ENCODE peak calls at places on chromosomes 16 and 17, in four cellular contexts. R, E, M and U are unnamed samples.

GRCh38 chr16:87583453-87584131 is 18.7 kb upstream of the JPH3 start:
- DNase-seq in E (peak; percentile 65), M (no peak), R (no peak), U (no peak)

GRCh38 chr16:84844049-84844350 is 24.2 kb downstream of the CRISPLD2 start:
- DNase-seq in R (no peak), E (no peak), M (no peak), U (no peak)

GRCh38 chr17:70775667-70776066 is 606.3 kb downstream of the KCNJ2 start:
- DNase-seq in E (no peak), R (no peak), M (no peak), U (no peak)

GRCh38 chr17:37642706-37643105 is 540 bp downstream of the DDX52 start:
- DNase-seq in E (peak; percentile 31), M (no peak), R (no peak), U (peak; percentile 9)

GRCh38 chr17:6070895-6071511 is 824 bp downstream of the WSCD1 start:
- DNase-seq in M (no peak), E (no peak), R (peak; percentile 55), U (peak; percentile 27)

GRCh38 chr16:87435399-87436224 is 43.5 kb downstream of the MAP1LC3B start:
- DNase-seq in R (no peak), M (no peak), E (peak; percentile 97), U (no peak)

GRCh38 chr16:84572096-84572495 is 45.8 kb downstream of the COTL1 start:
- DNase-seq in M (no peak), E (no peak), R (no peak), U (no peak)

GRCh38 chr16:12178251-12178990 is 201.9 kb downstream of the SNX29 start:
- DNase-seq in R (no peak), M (no peak), E (peak; percentile 83), U (no peak)

GRCh38 chr17:65163990-65164495 is 26.9 kb downstream of the RGS9 start:
- DNase-seq in M (peak; percentile 47), R (no peak), E (peak; percentile 90), U (peak; percentile 59)

GRCh38 chr16:14097182-14097951 is 26.2 kb downstream of the MRTFB start:
- DNase-seq in R (no peak), E (no peak), M (no peak), U (no peak)

GRCh38 chr16:82133798-82134197 is 36.2 kb downstream of the MPHOSPH6 start:
- DNase-seq in E (no peak), R (no peak), M (no peak), U (no peak)

GRCh38 chr17:29585080-29585751 is 4.2 kb downstream of the GIT1 start:
- DNase-seq in R (no peak), M (no peak), E (no peak), U (no peak)

GRCh38 chr17:76682306-76682705 is 28.5 kb downstream of the MXRA7 start:
- DNase-seq in R (no peak), M (no peak), E (no peak), U (no peak)

GRCh38 chr17:20852541-20853370 is 190.1 kb downstream of the USP22 start:
- DNase-seq in M (peak; percentile 85), R (peak; percentile 73), E (no peak), U (peak; percentile 88)

GRCh38 chr17:9273334-9274118 is 252.2 kb downstream of the NTN1 start:
- DNase-seq in R (no peak), E (peak; percentile 52), M (no peak), U (no peak)

GRCh38 chr17:53722407-53722806 is 100.3 kb upstream of the KIF2B start:
- DNase-seq in R (no peak), M (no peak), E (peak; percentile 98), U (peak; percentile 73)

GRCh38 chr17:7293821-7294613 is 422 bp downstream of the YBX2 start:
- DNase-seq in R (peak; percentile 86), E (no peak), M (peak; percentile 92), U (peak; percentile 67)

GRCh38 chr17:82155606-82156005 is 57.0 kb downstream of the CCDC57 start:
- DNase-seq in M (no peak), E (no peak), R (no peak), U (no peak)

GRCh38 chr17:34420254-34420766 is 57.3 kb upstream of the CCL1 start:
- DNase-seq in E (peak; percentile 46), M (peak; percentile 88), R (peak; percentile 88), U (peak; percentile 76)

GRCh38 chr17:43810226-43810715 is 22.7 kb downstream of the MPP3 start:
- DNase-seq in E (no peak), R (no peak), M (no peak), U (no peak)

GRCh38 chr16:70737377-70738082 is 51.7 kb upstream of the MTSS2 start:
- DNase-seq in R (no peak), M (no peak), E (peak; percentile 99), U (no peak)

GRCh38 chr17:75773121-75773807 is 8.3 kb upstream of the GALK1 start:
- DNase-seq in E (no peak), M (peak; percentile 49), R (no peak), U (peak; percentile 12)

GRCh38 chr17:41917957-41918391 is 777 bp downstream of the ACLY start:
- DNase-seq in E (peak; percentile 31), R (peak; percentile 51), M (no peak), U (no peak)

DNA sequence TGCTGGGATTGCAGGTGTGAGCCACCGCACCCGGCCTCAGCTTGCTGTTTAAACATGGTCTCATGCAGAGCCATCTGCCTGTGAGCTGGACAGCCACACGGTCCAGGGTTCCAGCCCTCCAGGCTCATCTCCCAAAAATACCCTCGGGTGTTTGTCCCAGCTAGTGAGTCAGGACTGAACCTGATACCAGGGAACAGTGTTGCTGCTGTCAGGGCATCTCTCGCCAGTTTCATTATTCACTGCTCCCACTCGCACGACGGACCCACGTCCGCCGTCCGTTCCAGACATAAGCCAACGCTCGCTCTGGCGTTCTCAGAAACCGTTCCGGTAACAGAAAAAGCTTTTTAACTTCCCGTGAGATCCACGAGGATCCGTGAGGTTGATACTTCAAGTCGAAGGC is 77.6 kb downstream of the NXN start:
- DNase-seq in M (no peak), E (peak; percentile 30), R (no peak), U (no peak)
- H3K4ac ChIP-seq in M (no peak overlapping the region), E (peak overlapping the region; percentile 86), R (no peak overlapping the region), U (no peak overlapping the region)

DNA sequence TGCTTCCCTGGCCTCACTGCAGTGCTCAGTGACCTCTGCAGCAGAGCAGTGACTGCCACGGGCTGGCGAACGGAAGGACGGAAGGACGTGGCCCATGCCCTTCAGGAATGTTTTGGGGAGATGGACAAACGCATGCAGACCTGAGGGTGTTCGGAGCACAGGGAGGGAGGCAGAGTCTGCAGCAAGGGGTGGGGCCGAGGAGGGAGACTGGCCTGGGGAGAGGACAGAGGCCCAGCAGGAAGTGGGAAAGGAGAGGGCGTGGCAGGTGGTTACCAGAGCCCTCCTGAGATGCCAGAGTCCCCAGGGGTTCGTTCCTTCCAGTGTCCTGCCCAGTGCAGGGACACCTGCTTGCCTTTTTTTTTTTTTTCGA is 21.9 kb downstream of the ADORA2B start:
- DNase-seq in M (peak; percentile 91), E (no peak), R (peak; percentile 65), U (peak; percentile 63)
- H3K4me1 ChIP-seq in M (peaks cover 10% of the 10 kb centered on the region), E (peaks cover 17% of the 10 kb centered on the region), R (peaks cover 25% of the 10 kb centered on the region), U (peaks cover 4% of the 10 kb centered on the region)

GRCh38 chr16:15919331-15919730 is 30.1 kb upstream of the ABCC1 start:
- DNase-seq in M (no peak), E (peak; percentile 29), R (no peak), U (no peak)
- H4K5ac ChIP-seq in M (no peak overlapping the region), E (no peak overlapping the region), R (no peak overlapping the region), U (no peak overlapping the region)

GRCh38 chr17:17118399-17118798 is 76.1 kb downstream of the MPRIP start:
- DNase-seq in M (no peak), E (no peak), R (no peak), U (no peak)

GRCh38 chr17:17119106-17119505 is 76.8 kb downstream of the MPRIP start:
- DNase-seq in M (no peak), R (no peak), E (no peak), U (no peak)

GRCh38 chr17:17116406-17116805 is 74.1 kb downstream of the MPRIP start:
- DNase-seq in M (no peak), R (no peak), E (no peak), U (no peak)

GRCh38 chr17:17119533-17119932 is 77.3 kb downstream of the MPRIP start:
- DNase-seq in R (no peak), M (no peak), E (peak; percentile 86), U (no peak)

DNA sequence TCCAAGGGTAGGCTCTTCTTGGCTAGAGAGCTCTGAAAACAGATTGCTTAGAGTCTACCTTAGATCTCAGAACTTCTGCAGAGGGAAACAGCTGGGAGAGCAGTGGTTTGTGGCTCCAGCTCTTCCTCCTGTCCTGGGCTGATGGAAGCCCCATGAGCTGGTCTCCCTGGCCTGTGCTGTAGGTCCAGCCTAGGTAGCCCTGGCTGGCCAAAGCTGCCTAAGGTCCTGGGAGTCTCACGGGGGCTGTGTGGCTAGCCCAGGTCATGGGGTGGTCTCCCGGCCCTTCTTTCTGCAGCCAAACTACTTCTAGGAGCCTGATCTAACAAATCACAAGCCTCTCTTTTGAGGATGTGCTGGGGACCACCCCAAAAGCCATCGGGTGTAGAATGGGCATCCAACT is 75.7 kb downstream of the MPRIP start:
- DNase-seq in R (no peak), M (no peak), E (no peak), U (no peak)
- H3K4ac ChIP-seq in R (no peak overlapping the region), M (no peak overlapping the region), E (no peak overlapping the region), U (no peak overlapping the region)

GRCh38 chr16:88803264-88803987 is at the start of gene CDT1:
- DNase-seq in E (peak; percentile 69), R (peak; percentile 96), M (peak; percentile 74), U (peak; percentile 78)

GRCh38 chr16:88805887-88806393 is 2.4 kb downstream of the CDT1 start:
- DNase-seq in R (no peak), E (no peak), M (no peak), U (no peak)

GRCh38 chr16:88804552-88805339 is 1.2 kb downstream of the CDT1 start:
- DNase-seq in R (no peak), M (peak; percentile 65), E (no peak), U (peak; percentile 55)

GRCh38 chr16:88805340-88805715 is 1.7 kb downstream of the CDT1 start:
- DNase-seq in R (no peak), E (no peak), M (no peak), U (no peak)

GRCh38 chr16:88804173-88804551 is 573 bp downstream of the CDT1 start:
- DNase-seq in M (no peak), E (no peak), R (no peak), U (no peak)
- H3K4me1 ChIP-seq in M (no peaks in the 10 kb centered on the region), E (peaks cover 8% of the 10 kb centered on the region), R (peaks cover 12% of the 10 kb centered on the region), U (no peaks in the 10 kb centered on the region)

GRCh38 chr17:39012725-39013124 is 45.5 kb upstream of the FBXO47 start:
- DNase-seq in E (no peak), M (no peak), R (no peak), U (no peak)

GRCh38 chr17:39009471-39010085 is 42.4 kb upstream of the FBXO47 start:
- DNase-seq in M (no peak), R (no peak), E (no peak), U (no peak)

GRCh38 chr17:39011907-39012468 is 44.8 kb upstream of the FBXO47 start:
- DNase-seq in R (peak; percentile 77), E (no peak), M (peak; percentile 86), U (peak; percentile 83)

GRCh38 chr17:39002991-39003715 is 36.0 kb upstream of the FBXO47 start:
- DNase-seq in R (no peak), M (no peak), E (no peak), U (no peak)

DNA sequence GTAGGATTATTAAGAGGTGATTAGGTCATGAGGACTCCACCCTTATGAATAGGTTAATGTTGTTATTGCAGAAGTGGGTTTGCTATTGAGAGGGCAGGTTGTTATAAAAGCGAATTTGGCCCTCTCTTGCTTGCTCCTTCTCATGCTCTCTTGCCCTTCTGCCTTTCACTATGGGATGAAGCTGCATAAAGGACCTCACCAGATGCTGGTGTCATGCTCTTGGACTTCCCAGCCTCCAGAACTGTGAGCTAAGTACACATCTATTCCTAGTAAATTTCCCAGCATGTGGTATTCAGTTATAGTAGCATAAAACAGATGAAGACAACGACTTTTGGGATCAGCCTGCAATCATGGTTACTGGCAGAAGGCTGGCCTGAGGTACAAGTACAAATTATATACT is 41.4 kb upstream of the FBXO47 start:
- DNase-seq in E (no peak), R (no peak), M (no peak), U (no peak)
- H4K5ac ChIP-seq in E (no peak overlapping the region), R (no peak overlapping the region), M (no peak overlapping the region), U (no peak overlapping the region)